ENCODE peak calls at places on chromosomes 6 and 20, in six cellular contexts. E is NCI-H1417, S is T-helper 9 cell, X is AG10803, L is fibroblast of mammary gland, N is neural crest cell. V is an unnamed sample.

GRCh38 chr20:38722708-38723068 is 1.6 kb upstream of the SLC32A1 start:
- DNase-seq in E (peak; percentile 40), S (no peak), X (no peak), L (no peak), N (no peak), V (no peak)

GRCh38 chr20:728022-728944 is 40.0 kb downstream of the SLC52A3 start:
- DNase-seq in E (peak; percentile 60), S (no peak), X (no peak), L (peak; percentile 22), N (peak; percentile 71), V (peak; percentile 79)

GRCh38 chr6:56072856-56073255 is 174.5 kb downstream of the COL21A1 start:
- DNase-seq in E (no peak), S (no peak), X (peak; percentile 30), L (peak; percentile 90), N (no peak), V (no peak)

GRCh38 chr20:47464380-47465101 is 37.1 kb upstream of the NCOA3 start:
- DNase-seq in E (peak; percentile 6), S (no peak), X (peak; percentile 98), L (peak; percentile 99), N (no peak), V (no peak)

GRCh38 chr6:155521719-155522118 is 66.1 kb upstream of the NOX3 start:
- DNase-seq in E (no peak), S (no peak), X (no peak), L (peak; percentile 34), N (no peak), V (no peak)

GRCh38 chr6:44222987-44223470 is 366 bp upstream of the SLC29A1 start:
- DNase-seq in E (peak; percentile 61), S (no peak), X (no peak), L (no peak), N (no peak), V (peak; percentile 45)

GRCh38 chr6:168328086-168328485 is 8.5 kb upstream of the DACT2 start:
- DNase-seq in E (no peak), S (no peak), X (no peak), L (no peak), N (no peak), V (no peak)

GRCh38 chr6:121584591-121585369 is 149.3 kb downstream of the GJA1 start:
- DNase-seq in E (no peak), S (no peak), X (peak; percentile 62), L (peak; percentile 21), N (no peak), V (no peak)

GRCh38 chr6:41072836-41073202 is at the start of gene NFYA:
- DNase-seq in E (no peak), S (peak; percentile 100), X (no peak), L (peak; percentile 99), N (no peak), V (no peak)

GRCh38 chr6:20699402-20699801 is 165.1 kb downstream of the CDKAL1 start:
- DNase-seq in E (peak; percentile 69), S (no peak), X (no peak), L (no peak), N (no peak), V (no peak)

GRCh38 chr6:84926756-84927155 is 162.4 kb upstream of the TBX18 start:
- DNase-seq in E (no peak), S (no peak), X (no peak), L (peak; percentile 70), N (no peak), V (no peak)

GRCh38 chr6:28353981-28354676 is 4.4 kb downstream of the ZKSCAN3 start:
- DNase-seq in E (peak; percentile 4), S (no peak), X (peak; percentile 27), L (peak; percentile 84), N (no peak), V (no peak)

GRCh38 chr20:49685161-49685601 is 28.5 kb downstream of the B4GALT5 start:
- DNase-seq in E (no peak), S (no peak), X (no peak), L (peak; percentile 25), N (no peak), V (no peak)

GRCh38 chr6:13528777-13529343 is 41.5 kb upstream of the GFOD1 start:
- DNase-seq in E (no peak), S (no peak), X (no peak), L (no peak), N (no peak), V (no peak)

GRCh38 chr6:167689751-167690150 is 137.0 kb upstream of the AFDN start:
- DNase-seq in E (no peak), S (no peak), X (no peak), L (no peak), N (no peak), V (no peak)

GRCh38 chr6:143027058-143027457 is 33.6 kb upstream of the AIG1 start:
- DNase-seq in E (peak; percentile 13), S (peak; percentile 27), X (peak; percentile 1), L (peak; percentile 45), N (peak; percentile 21), V (peak; percentile 55)

GRCh38 chr20:36036688-36037087 is 68.3 kb downstream of the CNBD2 start:
- DNase-seq in E (no peak), S (no peak), X (no peak), L (no peak), N (no peak), V (no peak)

GRCh38 chr6:161444966-161445799 is 171.3 kb upstream of the AGPAT4 start:
- DNase-seq in E (no peak), S (no peak), X (peak; percentile 48), L (no peak), N (no peak), V (no peak)

GRCh38 chr6:154868143-154868594 is 126.9 kb upstream of the TIAM2 start:
- DNase-seq in E (peak; percentile 32), S (no peak), X (peak; percentile 70), L (peak; percentile 75), N (no peak), V (peak; percentile 48)

GRCh38 chr6:15439410-15440022 is 193.6 kb downstream of the JARID2 start:
- DNase-seq in E (no peak), S (no peak), X (no peak), L (no peak), N (no peak), V (no peak)

GRCh38 chr20:53622247-53623114 is 28.8 kb upstream of the ZNF217 start:
- DNase-seq in E (no peak), S (no peak), X (peak; percentile 22), L (no peak), N (no peak), V (peak; percentile 88)

GRCh38 chr20:37102571-37102970 is 6.8 kb upstream of the RBL1 start:
- DNase-seq in E (no peak), S (no peak), X (no peak), L (no peak), N (no peak), V (no peak)

GRCh38 chr6:56291278-56291917 is 44.0 kb upstream of the COL21A1 start:
- DNase-seq in E (no peak), S (no peak), X (no peak), L (no peak), N (no peak), V (no peak)

V was measured in KBM-7.